ENCODE peak calls at places on chromosome 2, in five cellular contexts. L is HCT116, H is A549, M is Peyer's patch, U is transverse colon. E is an unnamed sample.

GRCh38 chr2:45964226-45964841 is 312.9 kb downstream of the PRKCE start:
- DNase-seq in M (no peak), H (peak), U (peak), L (peak), E (peak)

GRCh38 chr2:223846524-223846923 is 9.1 kb upstream of the AP1S3 start:
- DNase-seq in L (no peak), H (peak), M (no peak), U (no peak), E (no peak)

GRCh38 chr2:61450144-61450543 is 20.7 kb downstream of the USP34 start:
- DNase-seq in L (no peak), H (no peak), M (no peak), U (no peak), E (no peak)

GRCh38 chr2:38147333-38148121 is 71.6 kb upstream of the CYP1B1 start:
- DNase-seq in H (no peak), M (no peak), U (no peak), L (no peak), E (no peak)

GRCh38 chr2:147567131-147567530 is 277.7 kb upstream of the ACVR2A start:
- DNase-seq in H (no peak), M (no peak), U (no peak), L (no peak), E (no peak)

GRCh38 chr2:16255120-16255519 is 314.8 kb downstream of the MYCN start:
- DNase-seq in L (no peak), U (no peak), M (no peak), H (no peak), E (no peak)

GRCh38 chr2:152093464-152093863 is 5.4 kb downstream of the CACNB4 start:
- DNase-seq in M (no peak), L (no peak), U (no peak), H (no peak), E (no peak)

GRCh38 chr2:148560501-148560900 is 84.0 kb upstream of the EPC2 start:
- DNase-seq in H (no peak), L (no peak), M (no peak), U (no peak), E (no peak)

GRCh38 chr2:47946593-47946992 is 40.3 kb upstream of the FBXO11 start:
- DNase-seq in H (no peak), M (no peak), U (no peak), L (no peak), E (no peak)

GRCh38 chr2:187302146-187302545 is 145.9 kb downstream of the CALCRL start:
- DNase-seq in H (no peak), M (no peak), L (no peak), U (no peak), E (no peak)

GRCh38 chr2:45607701-45608100 is 3.4 kb downstream of the SRBD1 start:
- DNase-seq in H (peak), M (no peak), U (no peak), L (peak), E (no peak)

GRCh38 chr2:146624429-146624828 is 1220.4 kb upstream of the ACVR2A start:
- DNase-seq in L (no peak), M (no peak), U (no peak), H (no peak), E (no peak)

GRCh38 chr2:239285071-239285931 is 115.5 kb downstream of the HDAC4 start:
- DNase-seq in M (no peak), L (no peak), U (peak), H (no peak), E (no peak)

GRCh38 chr2:232349546-232349945 is 29.0 kb upstream of the ALPP start:
- DNase-seq in M (no peak), L (no peak), U (no peak), H (no peak), E (no peak)

GRCh38 chr2:170929686-170930050 is 615 bp downstream of the GORASP2 start:
- DNase-seq in H (peak), L (no peak), U (peak), M (peak), E (no peak)

GRCh38 chr2:46267616-46268015 is 29.6 kb upstream of the EPAS1 start:
- DNase-seq in M (no peak), L (no peak), H (no peak), U (no peak), E (no peak)

GRCh38 chr2:239519081-239519920 is 118.5 kb upstream of the HDAC4 start:
- DNase-seq in H (no peak), L (no peak), M (no peak), U (no peak), E (no peak)

GRCh38 chr2:62091471-62091870 is 104.4 kb upstream of the B3GNT2 start:
- DNase-seq in H (no peak), L (no peak), U (no peak), M (no peak), E (no peak)

GRCh38 chr2:202609381-202610145 is 25.2 kb upstream of the FAM117B start:
- DNase-seq in H (no peak), U (peak), L (no peak), M (no peak), E (no peak)

GRCh38 chr2:241666627-241667400 is 19.8 kb downstream of the DTYMK start:
- DNase-seq in U (no peak), H (no peak), M (no peak), L (no peak), E (no peak)

GRCh38 chr2:164110518-164110917 is 374.7 kb upstream of the FIGN start:
- DNase-seq in L (no peak), M (no peak), U (no peak), H (no peak), E (no peak)

GRCh38 chr2:121258066-121258465 is 26.9 kb downstream of the TFCP2L1 start:
- DNase-seq in U (no peak), H (no peak), M (no peak), L (no peak), E (no peak)

GRCh38 chr2:154368148-154368547 is 330.3 kb upstream of the KCNJ3 start:
- DNase-seq in L (no peak), U (no peak), M (no peak), H (no peak), E (no peak)

GRCh38 chr2:241721852-241722251 is 12.6 kb upstream of the D2HGDH start:
- DNase-seq in M (no peak), H (no peak), L (no peak), U (no peak), E (no peak)

GRCh38 chr2:160491922-160492371 is 1.7 kb downstream of the RBMS1 start:
- DNase-seq in M (no peak), H (peak), L (no peak), U (no peak), E (no peak)

GRCh38 chr2:64128943-64129391 is 15.3 kb downstream of the PELI1 start:
- DNase-seq in H (no peak), L (no peak), U (no peak), M (no peak), E (no peak)

GRCh38 chr2:113848758-113849460 is 41.0 kb upstream of the ACTR3 start:
- DNase-seq in H (peak), L (peak), M (no peak), U (no peak), E (no peak)

GRCh38 chr2:173053043-173053699 is 22.5 kb upstream of the MAP3K20 start:
- DNase-seq in L (no peak), U (no peak), M (no peak), H (no peak), E (no peak)

GRCh38 chr2:119108186-119108585 is 50.4 kb downstream of the C1QL2 start:
- DNase-seq in U (no peak), L (no peak), H (no peak), M (no peak), E (no peak)

GRCh38 chr2:127670055-127670956 is 5.0 kb downstream of the LIMS2 start:
- DNase-seq in M (no peak), L (no peak), H (no peak), U (no peak), E (no peak)

GRCh38 chr2:20350105-20350712 is 435 bp downstream of the PUM2 start:
- DNase-seq in M (peak), U (peak), L (no peak), H (no peak), E (no peak)

GRCh38 chr2:24994325-24994724 is 22.6 kb upstream of the DNAJC27 start:
- DNase-seq in M (no peak), U (no peak), L (no peak), H (no peak), E (no peak)

GRCh38 chr2:215594766-215595165 is 158.9 kb upstream of the FN1 start:
- DNase-seq in U (no peak), H (no peak), L (no peak), M (no peak), E (no peak)

GRCh38 chr2:18566145-18566544 is 5.7 kb upstream of the RDH14 start:
- DNase-seq in M (no peak), L (no peak), U (no peak), H (no peak), E (no peak)

GRCh38 chr2:222877556-222878278 is 16.9 kb downstream of the ACSL3 start:
- DNase-seq in L (no peak), M (no peak), U (no peak), H (no peak), E (no peak)

GRCh38 chr2:238092486-238093035 is 7.6 kb upstream of the ESPNL start:
- DNase-seq in L (no peak), M (no peak), H (no peak), U (no peak), E (no peak)

GRCh38 chr2:216775043-216775453 is 79.7 kb upstream of the IGFBP5 start:
- DNase-seq in U (no peak), L (peak), H (peak), M (no peak), E (no peak)
- TF ChIP-seq CTCF in U (no peak), L (no peak), H (no peak), M (no peak), E (no peak)

DNA sequence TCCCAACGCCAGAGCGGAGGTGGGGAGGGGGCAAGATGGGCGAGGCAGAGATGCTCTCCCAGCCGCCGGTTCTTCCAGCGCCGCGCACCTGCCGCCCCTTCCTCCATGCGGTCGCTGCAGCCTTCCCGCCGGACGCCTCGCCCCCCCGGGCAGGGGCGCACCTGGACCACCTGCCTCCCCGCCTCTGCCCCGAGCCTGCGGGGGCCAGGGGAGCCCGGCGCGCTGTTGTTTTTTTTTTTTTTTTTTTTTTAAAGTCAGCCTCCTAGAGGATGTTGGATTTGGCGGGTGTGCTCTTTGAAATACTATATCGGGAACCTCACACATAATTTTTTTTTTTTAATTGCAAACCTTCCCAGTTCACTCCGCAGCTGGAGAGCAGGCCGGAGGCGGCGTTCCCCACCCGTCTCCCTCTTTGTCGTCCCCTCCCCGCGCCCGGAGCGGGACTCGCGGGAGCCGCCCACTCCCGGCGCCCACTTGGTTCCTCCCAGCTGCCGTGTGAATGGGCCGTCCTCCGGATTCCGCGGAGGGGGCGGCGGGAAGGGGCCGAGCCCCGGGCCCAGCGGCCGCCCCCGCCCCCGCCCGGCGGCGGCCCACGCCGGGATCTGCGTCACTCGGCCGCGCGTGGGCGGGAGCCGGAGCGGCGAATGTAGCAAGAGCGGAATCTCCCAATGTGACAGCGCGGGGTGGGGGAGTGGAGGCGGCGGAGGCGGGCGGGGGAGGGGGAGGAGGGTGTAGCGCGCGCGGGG is 421 bp upstream of the NAB1 start:
- DNase-seq in M (peak), L (peak), H (peak), U (peak), E (peak)
- TF ChIP-seq POLR2A in M (peak), L (no peak), H (peak), U (peak), E (peak)

DNA sequence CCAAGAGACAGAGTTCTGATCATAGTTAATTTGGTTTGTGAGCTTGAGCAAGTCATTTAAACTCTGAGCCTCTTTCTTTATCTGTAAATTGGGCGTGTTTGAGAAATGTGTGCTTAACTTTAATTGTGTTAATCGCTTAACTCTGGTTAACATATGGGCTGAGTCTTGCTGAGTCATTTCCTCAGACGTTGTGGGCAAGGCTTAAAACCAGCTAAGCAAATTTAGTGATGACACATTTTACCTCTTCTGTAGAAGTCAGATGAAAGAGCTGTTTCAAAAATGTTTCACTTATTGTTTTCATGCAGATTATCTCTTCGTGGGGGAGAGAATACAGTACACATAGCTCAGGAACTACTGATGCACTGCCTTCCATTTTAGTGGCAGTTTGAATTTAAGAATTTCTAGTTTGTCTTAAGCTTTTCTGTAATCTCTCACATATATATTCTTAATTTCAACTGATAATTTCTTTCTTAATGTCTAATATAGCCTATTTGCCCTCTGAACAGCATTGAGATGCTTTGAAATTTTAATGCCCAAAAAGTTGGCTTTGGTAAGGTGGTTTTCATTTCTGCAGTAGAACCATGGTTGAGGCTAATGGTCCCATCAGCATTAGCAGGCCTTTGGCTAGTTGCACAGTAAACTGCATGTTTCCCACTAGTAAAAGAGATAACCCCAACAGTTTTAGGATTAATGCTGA is 34.9 kb downstream of the RAB10 start:
- DNase-seq in L (peak), M (no peak), H (peak), U (peak), E (no peak)
- H3K27ac ChIP-seq in L (peak), M (no peak), H (peak), U (peak), E (peak)

GRCh38 chr2:22377251-22377650 is 1007.7 kb upstream of the KLHL29 start:
- DNase-seq in H (no peak), L (no peak), M (no peak), U (no peak), E (no peak)

DNA sequence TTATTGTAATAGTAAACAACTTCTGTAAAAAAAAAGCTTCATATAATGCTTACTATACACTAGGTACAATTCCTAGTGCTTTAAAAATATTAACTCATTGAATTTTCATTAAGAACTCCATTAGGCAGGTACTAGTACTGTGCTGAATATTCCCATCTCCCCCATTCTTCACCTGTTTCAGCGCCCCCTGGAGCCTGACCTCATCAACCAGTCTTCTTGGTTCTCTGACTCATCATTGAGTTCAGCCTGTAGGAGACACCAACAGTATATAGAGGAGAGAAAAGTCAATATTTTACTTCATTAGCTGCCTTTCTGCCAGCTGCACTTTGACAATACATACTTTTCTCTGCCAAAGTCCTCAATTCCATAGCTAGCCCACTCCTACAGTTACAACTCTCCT is 1009.9 kb upstream of the KLHL29 start:
- DNase-seq in U (no peak), M (no peak), L (no peak), H (peak), E (no peak)
- TF ChIP-seq CTCF in U (no peak), M (no peak), L (no peak), H (no peak), E (no peak)

GRCh38 chr2:166494140-166494544 is at the start of gene SCN7A:
- DNase-seq in L (no peak), H (no peak), U (peak), M (peak), E (no peak)
- TF ChIP-seq POLR2A in L (no peak), H (no peak), U (no peak), M (no peak), E (no peak)

GRCh38 chr2:197835293-197835692 is 30.9 kb downstream of the PLCL1 start:
- DNase-seq in L (no peak), H (no peak), M (no peak), U (no peak), E (no peak)

GRCh38 chr2:197839327-197839726 is 34.9 kb downstream of the PLCL1 start:
- DNase-seq in U (no peak), M (no peak), H (no peak), L (no peak), E (no peak)

GRCh38 chr2:197838036-197838435 is 33.6 kb downstream of the PLCL1 start:
- DNase-seq in H (no peak), M (no peak), U (no peak), L (no peak), E (no peak)

DNA sequence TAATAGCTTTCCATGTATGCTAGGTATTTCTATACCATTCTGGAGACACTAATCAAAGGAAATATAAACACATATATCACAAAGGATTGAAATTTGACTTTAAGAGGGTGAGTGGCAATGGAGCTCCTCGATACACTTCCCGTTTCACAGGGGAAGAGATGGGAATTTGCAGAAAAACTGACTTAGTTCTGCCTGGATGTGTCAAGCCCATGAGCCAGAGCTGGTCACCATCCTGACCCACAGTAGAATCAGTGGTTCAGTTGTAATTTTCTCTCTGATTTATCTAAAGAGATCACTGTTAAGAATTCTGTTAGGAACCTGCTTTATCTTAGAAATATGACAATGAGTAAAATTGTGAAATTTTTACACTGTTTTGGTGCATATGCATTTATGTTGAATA is 34.2 kb downstream of the PLCL1 start:
- DNase-seq in H (no peak), L (no peak), U (no peak), M (no peak), E (no peak)
- H3K27ac ChIP-seq in H (no peak), L (no peak), U (peak), M (no peak), E (peak)

E was measured in esophagus squamous epithelium.